ENCODE peak calls at places on chromosomes 2 and 18, in five cellular contexts. One of them, this sample, is unnamed.

GRCh38 chr2:15829985-15830384 is 110.4 kb upstream of the MYCN start:
- DNase-seq in SK-N-SH: no peak
- DNase-seq in NCI-H524: no peak
- DNase-seq in ovary: no peak
- DNase-seq in foreskin melanocyte: no peak
- DNase-seq in this sample: no peak

GRCh38 chr2:4552099-4552498 is 848.7 kb downstream of the DCDC2C start:
- DNase-seq in foreskin melanocyte: no peak
- DNase-seq in ovary: no peak
- DNase-seq in SK-N-SH: no peak
- DNase-seq in NCI-H524: no peak
- DNase-seq in this sample: no peak

GRCh38 chr18:73279499-73279898 is 411.7 kb upstream of the NETO1 start:
- DNase-seq in foreskin melanocyte: no peak
- DNase-seq in NCI-H524: no peak
- DNase-seq in SK-N-SH: no peak
- DNase-seq in ovary: no peak
- DNase-seq in this sample: no peak

GRCh38 chr2:230700447-230700846 is 12.2 kb upstream of the CAB39 start:
- DNase-seq in foreskin melanocyte: no peak
- DNase-seq in NCI-H524: no peak
- DNase-seq in ovary: no peak
- DNase-seq in SK-N-SH: no peak
- DNase-seq in this sample: no peak

GRCh38 chr18:59035591-59035990 is 104.1 kb upstream of the SEC11C start:
- DNase-seq in ovary: no peak
- DNase-seq in NCI-H524: peak
- DNase-seq in foreskin melanocyte: no peak
- DNase-seq in SK-N-SH: no peak
- DNase-seq in this sample: no peak

GRCh38 chr2:73260338-73260984 is 23.8 kb downstream of the FBXO41 start:
- DNase-seq in NCI-H524: peak
- DNase-seq in ovary: no peak
- DNase-seq in foreskin melanocyte: no peak
- DNase-seq in SK-N-SH: peak
- DNase-seq in this sample: peak

GRCh38 chr18:58015045-58015444 is 29.0 kb upstream of the NEDD4L start:
- DNase-seq in ovary: no peak
- DNase-seq in SK-N-SH: no peak
- DNase-seq in foreskin melanocyte: no peak
- DNase-seq in NCI-H524: no peak
- DNase-seq in this sample: no peak

GRCh38 chr2:173982918-173983317 is 17.7 kb upstream of the SP3 start:
- DNase-seq in SK-N-SH: no peak
- DNase-seq in ovary: peak
- DNase-seq in foreskin melanocyte: no peak
- DNase-seq in NCI-H524: no peak
- DNase-seq in this sample: no peak

GRCh38 chr18:12645751-12646203 is 12.1 kb downstream of the SPIRE1 start:
- DNase-seq in SK-N-SH: no peak
- DNase-seq in ovary: peak
- DNase-seq in NCI-H524: no peak
- DNase-seq in foreskin melanocyte: peak
- DNase-seq in this sample: peak

GRCh38 chr2:46535360-46535759 is 56.0 kb downstream of the TMEM247 start:
- DNase-seq in SK-N-SH: no peak
- DNase-seq in ovary: no peak
- DNase-seq in foreskin melanocyte: peak
- DNase-seq in NCI-H524: no peak
- DNase-seq in this sample: peak

GRCh38 chr2:8543065-8543411 is 138.8 kb upstream of the ID2 start:
- DNase-seq in foreskin melanocyte: no peak
- DNase-seq in ovary: no peak
- DNase-seq in SK-N-SH: no peak
- DNase-seq in NCI-H524: no peak
- DNase-seq in this sample: no peak

GRCh38 chr2:12064153-12064552 is 317.7 kb downstream of the LPIN1 start:
- DNase-seq in NCI-H524: no peak
- DNase-seq in foreskin melanocyte: no peak
- DNase-seq in SK-N-SH: no peak
- DNase-seq in ovary: no peak
- DNase-seq in this sample: no peak

GRCh38 chr2:42238644-42239288 is 69.6 kb downstream of the EML4 start:
- DNase-seq in SK-N-SH: no peak
- DNase-seq in ovary: peak
- DNase-seq in foreskin melanocyte: no peak
- DNase-seq in NCI-H524: peak
- DNase-seq in this sample: peak

GRCh38 chr2:120398051-120398960 is 52.4 kb downstream of the INHBB start:
- DNase-seq in ovary: no peak
- DNase-seq in SK-N-SH: no peak
- DNase-seq in NCI-H524: no peak
- DNase-seq in foreskin melanocyte: no peak
- DNase-seq in this sample: no peak

GRCh38 chr18:32772580-32773186 is at the start of gene KLHL14:
- DNase-seq in NCI-H524: no peak
- DNase-seq in SK-N-SH: no peak
- DNase-seq in foreskin melanocyte: no peak
- DNase-seq in ovary: no peak
- DNase-seq in this sample: no peak

GRCh38 chr18:79394438-79395307 is 1.1 kb upstream of the NFATC1 start:
- DNase-seq in NCI-H524: no peak
- DNase-seq in foreskin melanocyte: no peak
- DNase-seq in ovary: no peak
- DNase-seq in SK-N-SH: no peak
- DNase-seq in this sample: no peak

GRCh38 chr2:17543848-17544645 is 3.6 kb downstream of the VSNL1 start:
- DNase-seq in ovary: no peak
- DNase-seq in NCI-H524: no peak
- DNase-seq in foreskin melanocyte: no peak
- DNase-seq in SK-N-SH: no peak
- DNase-seq in this sample: no peak